ENCODE peak calls at places on chromosomes 2 and 18, in five cellular contexts. M is BJ; D is foreskin fibroblast; I is iPS DF 6.9; V is CD8-positive, alpha-beta T cell. C is an unnamed sample.

GRCh38 chr2:160502478-160502877 is 8.9 kb upstream of the RBMS1 start:
- DNase-seq in I (no peak), V (no peak), D (no peak), M (no peak), C (no peak)

GRCh38 chr2:85185431-85185940 is 52.3 kb downstream of the TCF7L1 start:
- DNase-seq in M (no peak), I (no peak), V (no peak), D (no peak), C (no peak)

GRCh38 chr18:22314406-22314805 is 103.3 kb downstream of the CTAGE1 start:
- DNase-seq in V (no peak), D (peak), I (no peak), M (peak), C (no peak)

GRCh38 chr2:46849080-46849715 is 66.4 kb downstream of the MCFD2 start:
- DNase-seq in M (no peak), I (no peak), D (no peak), V (no peak), C (no peak)

GRCh38 chr18:5370332-5370731 is 74.8 kb upstream of the ZBTB14 start:
- DNase-seq in M (no peak), I (no peak), D (no peak), V (no peak), C (no peak)

GRCh38 chr2:83113953-83114352 is 1345.1 kb downstream of the SUCLG1 start:
- DNase-seq in V (no peak), I (no peak), M (no peak), D (no peak), C (no peak)

GRCh38 chr2:71620116-71620515 is 166.8 kb downstream of the DYSF start:
- DNase-seq in I (no peak), V (no peak), D (no peak), M (no peak), C (no peak)

GRCh38 chr2:43407826-43408783 is 181.7 kb upstream of the ZFP36L2 start:
- DNase-seq in V (no peak), M (no peak), D (no peak), I (no peak), C (no peak)

GRCh38 chr2:212959469-212960117 is 191.8 kb downstream of the IKZF2 start:
- DNase-seq in V (no peak), M (no peak), I (no peak), D (no peak), C (no peak)

GRCh38 chr2:159226059-159226461 is 60.4 kb downstream of the WDSUB1 start:
- DNase-seq in D (peak), V (peak), M (no peak), I (no peak), C (peak)

GRCh38 chr18:79173742-79174141 is 104.5 kb downstream of the ATP9B start:
- DNase-seq in M (no peak), I (no peak), D (no peak), V (no peak), C (no peak)

GRCh38 chr2:172817411-172817810 is 81.8 kb downstream of the RAPGEF4 start:
- DNase-seq in D (peak), V (no peak), M (no peak), I (no peak), C (no peak)

GRCh38 chr2:133241231-133241575 is 327.1 kb downstream of the NCKAP5 start:
- DNase-seq in V (no peak), I (no peak), D (peak), M (peak), C (no peak)

GRCh38 chr2:1795842-1796580 is 51.7 kb upstream of the PXDN start:
- DNase-seq in I (no peak), D (peak), V (no peak), M (peak), C (no peak)

GRCh38 chr18:27668126-27668525 is 483.0 kb upstream of the CHST9 start:
- DNase-seq in D (no peak), I (no peak), M (no peak), V (no peak), C (no peak)

GRCh38 chr2:169716229-169716886 is 17.3 kb upstream of the KLHL23 start:
- DNase-seq in V (no peak), I (no peak), M (peak), D (peak), C (no peak)

GRCh38 chr18:711693-712400 is 583 bp downstream of the ENOSF1 start:
- DNase-seq in I (no peak), V (peak), M (peak), D (peak), C (no peak)

GRCh38 chr18:712401-713134 is at the start of gene ENOSF1:
- DNase-seq in I (peak), M (peak), D (peak), V (peak), C (no peak)

GRCh38 chr18:711330-711692 is 1.1 kb downstream of the ENOSF1 start:
- DNase-seq in D (no peak), V (no peak), M (no peak), I (no peak), C (no peak)

GRCh38 chr18:710418-711300 is 1.8 kb downstream of the ENOSF1 start:
- DNase-seq in D (no peak), M (no peak), V (no peak), I (no peak), C (no peak)

DNA sequence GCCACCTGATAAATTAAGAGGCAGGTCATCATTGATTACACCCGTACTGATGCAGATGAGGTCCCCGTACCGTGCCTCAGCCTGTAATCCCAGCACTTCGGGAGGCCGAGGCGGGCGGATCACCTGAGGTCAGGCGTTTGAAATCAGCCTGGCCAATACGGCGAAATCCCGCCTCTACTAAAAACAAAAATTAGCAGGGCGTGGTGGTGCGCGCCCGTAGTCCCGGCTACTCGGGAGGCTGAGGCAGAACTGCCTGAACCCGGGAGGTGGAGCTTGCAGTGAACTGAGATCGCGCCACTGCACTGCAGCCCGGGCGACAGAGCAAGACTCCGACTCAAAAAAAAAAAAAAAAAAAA is 683 bp upstream of the ENOSF1 start:
- DNase-seq in D (no peak), I (no peak), M (no peak), V (no peak), C (no peak)
- H3K4me3 ChIP-seq in D (peak), I (no peak), M (peak), V (peak), C (peak)

DNA sequence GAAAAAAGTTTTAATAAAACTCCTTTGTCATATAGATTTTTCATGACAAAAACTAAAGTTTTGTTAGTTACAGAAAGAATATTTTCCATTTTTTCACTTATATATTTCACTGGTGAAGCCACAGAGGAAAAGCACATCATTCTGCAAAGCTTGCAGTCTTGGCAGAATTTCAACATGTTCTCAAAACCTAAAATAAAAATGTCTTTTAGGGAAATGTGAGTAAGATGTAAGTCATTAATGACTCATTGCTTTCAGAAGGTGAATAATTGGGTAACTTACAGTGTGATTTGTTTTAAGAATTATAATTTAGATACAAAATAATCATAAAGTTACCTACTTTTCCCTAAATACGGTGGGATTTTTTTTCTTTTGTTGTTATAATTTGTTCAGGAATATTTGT is 43.4 kb upstream of the TNFRSF11A start:
- DNase-seq in D (peak), V (no peak), M (peak), I (no peak), C (peak)
- H3K4me3 ChIP-seq in D (no peak), V (no peak), M (no peak), I (no peak), C (no peak)

GRCh38 chr2:64455545-64455944 is 1.6 kb downstream of the LGALSL start:
- DNase-seq in V (no peak), D (no peak), I (no peak), M (no peak), C (no peak)
- H3K4me3 ChIP-seq in V (no peak), D (no peak), I (no peak), M (no peak), C (no peak)

DNA sequence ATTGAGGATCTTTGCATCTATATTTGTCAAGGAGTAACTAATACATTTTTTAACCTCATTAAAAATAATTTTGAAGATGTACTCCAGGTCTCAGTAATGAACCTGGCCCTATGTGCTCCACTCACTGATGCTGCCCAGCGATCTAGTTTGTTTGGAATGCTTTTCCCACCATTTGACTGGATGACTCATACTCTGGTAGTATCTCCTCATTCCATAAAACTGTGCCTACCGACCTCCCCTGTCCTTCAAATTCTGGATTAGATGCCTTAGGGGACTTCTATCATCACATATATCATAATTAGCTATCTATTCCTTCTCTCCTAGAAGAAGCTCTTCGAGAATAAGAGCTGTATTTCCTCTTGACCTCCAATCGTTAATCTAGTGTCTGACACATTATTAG is 83.8 kb downstream of the FAM117B start:
- DNase-seq in M (no peak), V (no peak), I (no peak), D (peak), C (no peak)
- H3K4me3 ChIP-seq in M (no peak), V (no peak), I (no peak), D (no peak), C (no peak)

C was measured in kidney epithelial cell.